ENCODE peak calls at places on chromosomes 11 and 22, in ten cellular contexts. One of them, this sample, is unnamed.

GRCh38 chr11:2698386-2699184 is 1.2 kb downstream of the KCNQ1OT1 start:
- DNase-seq in progenitor cell of endocrine pancreas: no peak
- DNase-seq in GM12865: no peak
- DNase-seq in fibroblast of lung: no peak
- DNase-seq in breast epithelium: no peak
- DNase-seq in dorsolateral prefrontal cortex: peak
- DNase-seq in HCT116: no peak
- DNase-seq in Calu3: no peak
- DNase-seq in GM13976: no peak
- DNase-seq in CD8-positive, alpha-beta T cell: no peak
- DNase-seq in this sample: no peak

GRCh38 chr11:12901874-12902481 is 107.1 kb upstream of the RASSF10 start:
- DNase-seq in progenitor cell of endocrine pancreas: no peak
- DNase-seq in GM12865: no peak
- DNase-seq in fibroblast of lung: no peak
- DNase-seq in breast epithelium: no peak
- DNase-seq in dorsolateral prefrontal cortex: no peak
- DNase-seq in HCT116: no peak
- DNase-seq in Calu3: no peak
- DNase-seq in GM13976: no peak
- DNase-seq in CD8-positive, alpha-beta T cell: no peak
- DNase-seq in this sample: no peak

GRCh38 chr22:24841261-24841660 is 35.2 kb downstream of the SGSM1 start:
- DNase-seq in progenitor cell of endocrine pancreas: no peak
- DNase-seq in GM12865: no peak
- DNase-seq in fibroblast of lung: no peak
- DNase-seq in breast epithelium: no peak
- DNase-seq in dorsolateral prefrontal cortex: no peak
- DNase-seq in HCT116: no peak
- DNase-seq in Calu3: no peak
- DNase-seq in GM13976: no peak
- DNase-seq in CD8-positive, alpha-beta T cell: no peak
- DNase-seq in this sample: no peak

GRCh38 chr11:119481667-119482400 is 58.9 kb upstream of the THY1 start:
- DNase-seq in progenitor cell of endocrine pancreas: no peak
- DNase-seq in GM12865: no peak
- DNase-seq in fibroblast of lung: no peak
- DNase-seq in breast epithelium: peak
- DNase-seq in dorsolateral prefrontal cortex: no peak
- DNase-seq in HCT116: no peak
- DNase-seq in Calu3: no peak
- DNase-seq in GM13976: no peak
- DNase-seq in CD8-positive, alpha-beta T cell: no peak
- DNase-seq in this sample: no peak

GRCh38 chr11:1501421-1502167 is 15.0 kb upstream of the MOB2 start:
- DNase-seq in progenitor cell of endocrine pancreas: no peak
- DNase-seq in GM12865: no peak
- DNase-seq in fibroblast of lung: no peak
- DNase-seq in breast epithelium: no peak
- DNase-seq in dorsolateral prefrontal cortex: peak
- DNase-seq in HCT116: no peak
- DNase-seq in Calu3: no peak
- DNase-seq in GM13976: no peak
- DNase-seq in CD8-positive, alpha-beta T cell: no peak
- DNase-seq in this sample: no peak

GRCh38 chr11:122741613-122742012 is 86.1 kb downstream of the UBASH3B start:
- DNase-seq in progenitor cell of endocrine pancreas: no peak
- DNase-seq in GM12865: no peak
- DNase-seq in fibroblast of lung: peak
- DNase-seq in breast epithelium: peak
- DNase-seq in dorsolateral prefrontal cortex: no peak
- DNase-seq in HCT116: no peak
- DNase-seq in Calu3: no peak
- DNase-seq in GM13976: no peak
- DNase-seq in CD8-positive, alpha-beta T cell: no peak
- DNase-seq in this sample: no peak

GRCh38 chr11:63888170-63889086 is 28.5 kb downstream of the RCOR2 start:
- DNase-seq in progenitor cell of endocrine pancreas: no peak
- DNase-seq in GM12865: peak
- DNase-seq in fibroblast of lung: peak
- DNase-seq in breast epithelium: peak
- DNase-seq in dorsolateral prefrontal cortex: peak
- DNase-seq in HCT116: no peak
- DNase-seq in Calu3: peak
- DNase-seq in GM13976: peak
- DNase-seq in CD8-positive, alpha-beta T cell: peak
- DNase-seq in this sample: peak

GRCh38 chr11:66126808-66127555 is 56.9 kb downstream of the PACS1 start:
- DNase-seq in progenitor cell of endocrine pancreas: no peak
- DNase-seq in GM12865: peak
- DNase-seq in fibroblast of lung: peak
- DNase-seq in breast epithelium: peak
- DNase-seq in dorsolateral prefrontal cortex: peak
- DNase-seq in HCT116: no peak
- DNase-seq in Calu3: no peak
- DNase-seq in GM13976: peak
- DNase-seq in CD8-positive, alpha-beta T cell: peak
- DNase-seq in this sample: peak

GRCh38 chr22:34845391-34845790 is 220.6 kb upstream of the ISX start:
- DNase-seq in progenitor cell of endocrine pancreas: no peak
- DNase-seq in GM12865: no peak
- DNase-seq in fibroblast of lung: no peak
- DNase-seq in breast epithelium: no peak
- DNase-seq in dorsolateral prefrontal cortex: no peak
- DNase-seq in HCT116: no peak
- DNase-seq in Calu3: no peak
- DNase-seq in GM13976: no peak
- DNase-seq in CD8-positive, alpha-beta T cell: no peak
- DNase-seq in this sample: no peak

GRCh38 chr11:81655351-81655750 is 1078.3 kb downstream of the FAM181B start:
- DNase-seq in progenitor cell of endocrine pancreas: no peak
- DNase-seq in GM12865: no peak
- DNase-seq in fibroblast of lung: peak
- DNase-seq in breast epithelium: no peak
- DNase-seq in dorsolateral prefrontal cortex: no peak
- DNase-seq in HCT116: no peak
- DNase-seq in Calu3: no peak
- DNase-seq in GM13976: no peak
- DNase-seq in CD8-positive, alpha-beta T cell: no peak
- DNase-seq in this sample: no peak

DNA sequence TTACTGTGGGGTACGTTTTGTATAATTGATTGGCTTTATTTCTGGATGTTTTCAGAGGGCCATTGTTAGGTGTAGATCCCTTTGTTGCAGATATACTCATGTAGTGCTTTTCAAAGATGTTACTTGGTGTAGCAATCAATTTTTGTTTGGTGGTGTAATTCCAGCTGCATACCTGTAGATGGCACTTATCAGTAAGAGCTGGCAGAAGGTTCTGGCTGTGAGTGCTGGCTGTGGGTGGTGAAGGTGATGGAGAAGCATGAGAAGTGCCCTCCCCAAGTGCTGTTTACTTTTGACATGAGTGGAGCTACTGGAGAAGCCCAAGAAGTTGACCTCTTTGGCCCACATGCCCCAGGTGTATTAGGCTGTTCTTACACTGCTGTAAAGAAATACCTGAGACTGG is 1074.9 kb downstream of the FAM181B start:
- DNase-seq in progenitor cell of endocrine pancreas: no peak
- DNase-seq in GM12865: peak
- DNase-seq in fibroblast of lung: peak
- DNase-seq in breast epithelium: no peak
- DNase-seq in dorsolateral prefrontal cortex: no peak
- DNase-seq in HCT116: no peak
- DNase-seq in Calu3: no peak
- DNase-seq in GM13976: peak
- DNase-seq in CD8-positive, alpha-beta T cell: no peak
- DNase-seq in this sample: no peak
- TF ChIP-seq CTCF in progenitor cell of endocrine pancreas: peak
- TF ChIP-seq CTCF in GM12865: peak
- TF ChIP-seq CTCF in fibroblast of lung: peak
- TF ChIP-seq CTCF in breast epithelium: no peak
- TF ChIP-seq CTCF in dorsolateral prefrontal cortex: no peak
- TF ChIP-seq CTCF in HCT116: no peak
- TF ChIP-seq CTCF in Calu3: no peak
- TF ChIP-seq CTCF in GM13976: no peak
- TF ChIP-seq CTCF in CD8-positive, alpha-beta T cell: no peak
- TF ChIP-seq CTCF in this sample: no peak

GRCh38 chr11:113778111-113778910 is 1.3 kb upstream of the CLDN25 start:
- DNase-seq in progenitor cell of endocrine pancreas: no peak
- DNase-seq in GM12865: no peak
- DNase-seq in fibroblast of lung: no peak
- DNase-seq in breast epithelium: peak
- DNase-seq in dorsolateral prefrontal cortex: peak
- DNase-seq in HCT116: no peak
- DNase-seq in Calu3: peak
- DNase-seq in GM13976: no peak
- DNase-seq in CD8-positive, alpha-beta T cell: no peak
- DNase-seq in this sample: no peak

GRCh38 chr11:113771964-113772363 is 1.5 kb downstream of the ZW10 start:
- DNase-seq in progenitor cell of endocrine pancreas: no peak
- DNase-seq in GM12865: no peak
- DNase-seq in fibroblast of lung: no peak
- DNase-seq in breast epithelium: no peak
- DNase-seq in dorsolateral prefrontal cortex: no peak
- DNase-seq in HCT116: no peak
- DNase-seq in Calu3: no peak
- DNase-seq in GM13976: no peak
- DNase-seq in CD8-positive, alpha-beta T cell: no peak
- DNase-seq in this sample: no peak

GRCh38 chr11:113773416-113774173 is at the start of gene ZW10:
- DNase-seq in progenitor cell of endocrine pancreas: peak
- DNase-seq in GM12865: peak
- DNase-seq in fibroblast of lung: peak
- DNase-seq in breast epithelium: peak
- DNase-seq in dorsolateral prefrontal cortex: peak
- DNase-seq in HCT116: peak
- DNase-seq in Calu3: peak
- DNase-seq in GM13976: peak
- DNase-seq in CD8-positive, alpha-beta T cell: peak
- DNase-seq in this sample: peak

GRCh38 chr11:113773092-113773415 is 438 bp downstream of the ZW10 start:
- DNase-seq in progenitor cell of endocrine pancreas: no peak
- DNase-seq in GM12865: no peak
- DNase-seq in fibroblast of lung: peak
- DNase-seq in breast epithelium: peak
- DNase-seq in dorsolateral prefrontal cortex: no peak
- DNase-seq in HCT116: no peak
- DNase-seq in Calu3: no peak
- DNase-seq in GM13976: no peak
- DNase-seq in CD8-positive, alpha-beta T cell: no peak
- DNase-seq in this sample: no peak

GRCh38 chr11:113774174-113774503 is 647 bp upstream of the ZW10 start:
- DNase-seq in progenitor cell of endocrine pancreas: no peak
- DNase-seq in GM12865: no peak
- DNase-seq in fibroblast of lung: no peak
- DNase-seq in breast epithelium: no peak
- DNase-seq in dorsolateral prefrontal cortex: no peak
- DNase-seq in HCT116: no peak
- DNase-seq in Calu3: no peak
- DNase-seq in GM13976: no peak
- DNase-seq in CD8-positive, alpha-beta T cell: no peak
- DNase-seq in this sample: no peak
- TF ChIP-seq CTCF in progenitor cell of endocrine pancreas: no peak
- TF ChIP-seq CTCF in GM12865: no peak
- TF ChIP-seq CTCF in fibroblast of lung: no peak
- TF ChIP-seq CTCF in breast epithelium: no peak
- TF ChIP-seq CTCF in dorsolateral prefrontal cortex: no peak
- TF ChIP-seq CTCF in HCT116: no peak
- TF ChIP-seq CTCF in Calu3: no peak
- TF ChIP-seq CTCF in GM13976: no peak
- TF ChIP-seq CTCF in CD8-positive, alpha-beta T cell: peak
- TF ChIP-seq CTCF in this sample: peak

DNA sequence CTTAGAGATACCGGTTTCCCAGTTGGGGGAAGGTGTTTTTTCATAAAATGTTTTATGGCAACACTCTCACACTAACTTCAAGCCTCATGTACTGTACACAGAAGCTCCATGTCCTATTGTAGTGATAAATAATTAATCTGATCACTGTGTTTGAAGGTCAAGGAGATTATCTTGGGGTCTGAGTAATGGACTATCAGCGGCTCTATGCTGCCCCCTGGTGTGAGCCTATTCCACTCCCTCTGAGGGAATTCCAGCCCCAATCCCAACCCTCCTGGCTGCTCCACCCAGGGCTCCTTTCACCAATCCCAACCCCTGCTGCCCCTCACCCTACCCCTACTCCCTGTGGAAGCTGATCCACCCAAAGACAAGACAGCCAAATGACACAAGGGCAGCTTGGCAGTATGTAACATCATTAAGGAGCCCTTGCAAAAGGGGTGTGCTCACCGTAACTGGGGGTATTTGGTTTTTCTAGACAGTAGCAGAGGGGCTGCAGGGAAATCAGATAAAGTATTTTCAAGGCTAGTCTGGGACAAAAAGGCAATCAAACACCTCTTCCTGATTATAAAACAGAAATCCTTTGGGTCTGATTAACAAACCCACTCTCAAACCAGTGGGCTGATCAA is 22.3 kb downstream of the HPS4 start:
- DNase-seq in progenitor cell of endocrine pancreas: peak
- DNase-seq in GM12865: peak
- DNase-seq in fibroblast of lung: peak
- DNase-seq in breast epithelium: no peak
- DNase-seq in dorsolateral prefrontal cortex: no peak
- DNase-seq in HCT116: peak
- DNase-seq in Calu3: peak
- DNase-seq in GM13976: peak
- DNase-seq in CD8-positive, alpha-beta T cell: no peak
- DNase-seq in this sample: no peak
- TF ChIP-seq CTCF in progenitor cell of endocrine pancreas: peak
- TF ChIP-seq CTCF in GM12865: peak
- TF ChIP-seq CTCF in fibroblast of lung: peak
- TF ChIP-seq CTCF in breast epithelium: no peak
- TF ChIP-seq CTCF in dorsolateral prefrontal cortex: peak
- TF ChIP-seq CTCF in HCT116: peak
- TF ChIP-seq CTCF in Calu3: peak
- TF ChIP-seq CTCF in GM13976: peak
- TF ChIP-seq CTCF in CD8-positive, alpha-beta T cell: peak
- TF ChIP-seq CTCF in this sample: peak

GRCh38 chr11:101745756-101746155 is 161.9 kb upstream of the TRPC6 start:
- DNase-seq in progenitor cell of endocrine pancreas: no peak
- DNase-seq in GM12865: no peak
- DNase-seq in fibroblast of lung: peak
- DNase-seq in breast epithelium: no peak
- DNase-seq in dorsolateral prefrontal cortex: no peak
- DNase-seq in HCT116: no peak
- DNase-seq in Calu3: no peak
- DNase-seq in GM13976: no peak
- DNase-seq in CD8-positive, alpha-beta T cell: no peak
- DNase-seq in this sample: no peak

DNA sequence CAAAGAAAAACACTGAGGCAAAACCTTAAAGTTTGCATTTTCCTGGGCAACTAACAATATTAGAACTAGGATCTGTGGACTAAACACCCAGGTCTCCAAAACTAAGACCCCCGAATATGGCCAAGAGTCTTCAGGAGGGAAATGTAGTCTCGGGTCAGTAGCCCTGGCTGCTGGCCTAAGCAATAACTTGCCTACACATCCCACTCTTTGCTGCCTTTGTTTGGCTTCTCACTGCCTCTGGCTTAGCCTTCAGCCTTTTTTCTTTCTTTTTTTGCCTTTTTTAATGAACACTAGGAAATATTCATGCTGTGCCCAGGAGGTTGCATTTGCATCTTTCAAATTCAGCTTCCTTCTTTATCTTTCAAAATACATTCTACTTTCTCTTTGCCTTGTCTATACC is 164.8 kb upstream of the TRPC6 start:
- DNase-seq in progenitor cell of endocrine pancreas: no peak
- DNase-seq in GM12865: no peak
- DNase-seq in fibroblast of lung: no peak
- DNase-seq in breast epithelium: no peak
- DNase-seq in dorsolateral prefrontal cortex: no peak
- DNase-seq in HCT116: no peak
- DNase-seq in Calu3: no peak
- DNase-seq in GM13976: no peak
- DNase-seq in CD8-positive, alpha-beta T cell: no peak
- DNase-seq in this sample: no peak
- TF ChIP-seq CTCF in progenitor cell of endocrine pancreas: no peak
- TF ChIP-seq CTCF in GM12865: no peak
- TF ChIP-seq CTCF in fibroblast of lung: no peak
- TF ChIP-seq CTCF in breast epithelium: no peak
- TF ChIP-seq CTCF in dorsolateral prefrontal cortex: no peak
- TF ChIP-seq CTCF in HCT116: no peak
- TF ChIP-seq CTCF in Calu3: no peak
- TF ChIP-seq CTCF in GM13976: no peak
- TF ChIP-seq CTCF in CD8-positive, alpha-beta T cell: no peak
- TF ChIP-seq CTCF in this sample: no peak

This sample was measured in natural killer cell.